ENCODE peak calls at places on chromosomes 16 and 17, in seven cellular contexts. One of them, this sample, is unnamed.
A peak's percentile ranks its signal among the peaks of the same experiment; 100 is the strongest.

GRCh38 chr16:29815032-29815721 is 775 bp upstream of the PAGR1 start:
- DNase-seq in A172: no peak
- DNase-seq in NCI-H1092: peak; percentile 78
- DNase-seq in stimulated activated naive B cell treated with anti-CD40 and anti-IgM and Interleukin-4, amounts not matched to agents 10 μg/mL and 1 μg/mL and 100 μg/mL, for 72 hours: no peak
- DNase-seq in NCI-H1105: peak; percentile 59
- DNase-seq in RWPE1: no peak
- DNase-seq in brain pericyte: no peak
- DNase-seq in this sample: no peak

GRCh38 chr16:21603920-21604319 is 4.5 kb downstream of the METTL9 start:
- DNase-seq in stimulated activated naive B cell treated with anti-CD40 and anti-IgM and Interleukin-4, amounts not matched to agents 10 μg/mL and 1 μg/mL and 100 μg/mL, for 72 hours: no peak
- DNase-seq in RWPE1: no peak
- DNase-seq in NCI-H1092: no peak
- DNase-seq in A172: no peak
- DNase-seq in brain pericyte: no peak
- DNase-seq in NCI-H1105: no peak
- DNase-seq in this sample: no peak

GRCh38 chr17:6269474-6269873 is 165.4 kb downstream of the AIPL1 start:
- DNase-seq in RWPE1: peak; percentile 56
- DNase-seq in NCI-H1092: no peak
- DNase-seq in brain pericyte: no peak
- DNase-seq in NCI-H1105: no peak
- DNase-seq in A172: peak; percentile 32
- DNase-seq in stimulated activated naive B cell treated with anti-CD40 and anti-IgM and Interleukin-4, amounts not matched to agents 10 μg/mL and 1 μg/mL and 100 μg/mL, for 72 hours: no peak
- DNase-seq in this sample: peak; percentile 28

GRCh38 chr17:18229771-18230170 is 4.3 kb downstream of the LLGL1 start:
- DNase-seq in brain pericyte: no peak
- DNase-seq in stimulated activated naive B cell treated with anti-CD40 and anti-IgM and Interleukin-4, amounts not matched to agents 10 μg/mL and 1 μg/mL and 100 μg/mL, for 72 hours: no peak
- DNase-seq in RWPE1: no peak
- DNase-seq in NCI-H1092: no peak
- DNase-seq in NCI-H1105: no peak
- DNase-seq in A172: no peak
- DNase-seq in this sample: no peak

GRCh38 chr17:43616865-43617264 is 44.9 kb downstream of the MEOX1 start:
- DNase-seq in brain pericyte: no peak
- DNase-seq in NCI-H1092: no peak
- DNase-seq in A172: no peak
- DNase-seq in RWPE1: no peak
- DNase-seq in NCI-H1105: no peak
- DNase-seq in stimulated activated naive B cell treated with anti-CD40 and anti-IgM and Interleukin-4, amounts not matched to agents 10 μg/mL and 1 μg/mL and 100 μg/mL, for 72 hours: no peak
- DNase-seq in this sample: no peak

GRCh38 chr16:25709182-25709581 is 17.4 kb downstream of the HS3ST4 start:
- DNase-seq in RWPE1: no peak
- DNase-seq in NCI-H1105: no peak
- DNase-seq in A172: no peak
- DNase-seq in brain pericyte: no peak
- DNase-seq in stimulated activated naive B cell treated with anti-CD40 and anti-IgM and Interleukin-4, amounts not matched to agents 10 μg/mL and 1 μg/mL and 100 μg/mL, for 72 hours: no peak
- DNase-seq in NCI-H1092: no peak
- DNase-seq in this sample: no peak

GRCh38 chr17:81432873-81433451 is 37.7 kb downstream of the BAHCC1 start:
- DNase-seq in stimulated activated naive B cell treated with anti-CD40 and anti-IgM and Interleukin-4, amounts not matched to agents 10 μg/mL and 1 μg/mL and 100 μg/mL, for 72 hours: no peak
- DNase-seq in brain pericyte: no peak
- DNase-seq in A172: peak; percentile 76
- DNase-seq in RWPE1: peak; percentile 52
- DNase-seq in NCI-H1092: peak; percentile 94
- DNase-seq in NCI-H1105: peak; percentile 90
- DNase-seq in this sample: peak; percentile 80

GRCh38 chr16:23842137-23842600 is 6.4 kb downstream of the PRKCB start:
- DNase-seq in RWPE1: no peak
- DNase-seq in stimulated activated naive B cell treated with anti-CD40 and anti-IgM and Interleukin-4, amounts not matched to agents 10 μg/mL and 1 μg/mL and 100 μg/mL, for 72 hours: peak; percentile 32
- DNase-seq in NCI-H1092: no peak
- DNase-seq in A172: no peak
- DNase-seq in NCI-H1105: no peak
- DNase-seq in brain pericyte: no peak
- DNase-seq in this sample: no peak

GRCh38 chr17:6910987-6911603 is 79.6 kb upstream of the TEKT1 start:
- DNase-seq in RWPE1: peak; percentile 49
- DNase-seq in A172: peak; percentile 40
- DNase-seq in NCI-H1105: peak; percentile 52
- DNase-seq in brain pericyte: no peak
- DNase-seq in stimulated activated naive B cell treated with anti-CD40 and anti-IgM and Interleukin-4, amounts not matched to agents 10 μg/mL and 1 μg/mL and 100 μg/mL, for 72 hours: no peak
- DNase-seq in NCI-H1092: no peak
- DNase-seq in this sample: no peak

GRCh38 chr16:70723740-70724145 is 37.9 kb upstream of the MTSS2 start:
- DNase-seq in brain pericyte: no peak
- DNase-seq in NCI-H1105: no peak
- DNase-seq in A172: no peak
- DNase-seq in RWPE1: no peak
- DNase-seq in NCI-H1092: no peak
- DNase-seq in stimulated activated naive B cell treated with anti-CD40 and anti-IgM and Interleukin-4, amounts not matched to agents 10 μg/mL and 1 μg/mL and 100 μg/mL, for 72 hours: no peak
- DNase-seq in this sample: no peak

GRCh38 chr16:50809561-50809960 is 67.7 kb downstream of the CYLD start:
- DNase-seq in A172: no peak
- DNase-seq in stimulated activated naive B cell treated with anti-CD40 and anti-IgM and Interleukin-4, amounts not matched to agents 10 μg/mL and 1 μg/mL and 100 μg/mL, for 72 hours: peak; percentile 51
- DNase-seq in NCI-H1092: no peak
- DNase-seq in RWPE1: no peak
- DNase-seq in brain pericyte: no peak
- DNase-seq in NCI-H1105: no peak
- DNase-seq in this sample: no peak

GRCh38 chr16:64900517-64900916 is 221.3 kb downstream of the CDH11 start:
- DNase-seq in brain pericyte: no peak
- DNase-seq in A172: no peak
- DNase-seq in NCI-H1092: no peak
- DNase-seq in NCI-H1105: no peak
- DNase-seq in stimulated activated naive B cell treated with anti-CD40 and anti-IgM and Interleukin-4, amounts not matched to agents 10 μg/mL and 1 μg/mL and 100 μg/mL, for 72 hours: no peak
- DNase-seq in RWPE1: no peak
- DNase-seq in this sample: no peak

GRCh38 chr16:12704492-12705111 is 99.1 kb downstream of the CPPED1 start:
- DNase-seq in NCI-H1105: no peak
- DNase-seq in stimulated activated naive B cell treated with anti-CD40 and anti-IgM and Interleukin-4, amounts not matched to agents 10 μg/mL and 1 μg/mL and 100 μg/mL, for 72 hours: no peak
- DNase-seq in brain pericyte: no peak
- DNase-seq in RWPE1: no peak
- DNase-seq in NCI-H1092: no peak
- DNase-seq in A172: no peak
- DNase-seq in this sample: no peak

GRCh38 chr17:81331527-81332043 is 36.5 kb upstream of the SLC38A10 start:
- DNase-seq in NCI-H1092: no peak
- DNase-seq in NCI-H1105: no peak
- DNase-seq in brain pericyte: no peak
- DNase-seq in stimulated activated naive B cell treated with anti-CD40 and anti-IgM and Interleukin-4, amounts not matched to agents 10 μg/mL and 1 μg/mL and 100 μg/mL, for 72 hours: no peak
- DNase-seq in RWPE1: no peak
- DNase-seq in A172: no peak
- DNase-seq in this sample: no peak

GRCh38 chr16:81548901-81549546 is 104.4 kb downstream of the CMIP start:
- DNase-seq in A172: no peak
- DNase-seq in NCI-H1105: no peak
- DNase-seq in stimulated activated naive B cell treated with anti-CD40 and anti-IgM and Interleukin-4, amounts not matched to agents 10 μg/mL and 1 μg/mL and 100 μg/mL, for 72 hours: no peak
- DNase-seq in brain pericyte: no peak
- DNase-seq in NCI-H1092: no peak
- DNase-seq in RWPE1: no peak
- DNase-seq in this sample: no peak

GRCh38 chr17:38674013-38674748 is 576 bp downstream of the EPOP start:
- DNase-seq in NCI-H1092: no peak
- DNase-seq in NCI-H1105: no peak
- DNase-seq in A172: no peak
- DNase-seq in stimulated activated naive B cell treated with anti-CD40 and anti-IgM and Interleukin-4, amounts not matched to agents 10 μg/mL and 1 μg/mL and 100 μg/mL, for 72 hours: peak; percentile 23
- DNase-seq in brain pericyte: no peak
- DNase-seq in RWPE1: no peak
- DNase-seq in this sample: no peak

GRCh38 chr16:2142942-2143868 is 5.2 kb upstream of the RAB26 start:
- DNase-seq in NCI-H1092: no peak
- DNase-seq in NCI-H1105: no peak
- DNase-seq in stimulated activated naive B cell treated with anti-CD40 and anti-IgM and Interleukin-4, amounts not matched to agents 10 μg/mL and 1 μg/mL and 100 μg/mL, for 72 hours: no peak
- DNase-seq in brain pericyte: no peak
- DNase-seq in RWPE1: no peak
- DNase-seq in A172: no peak
- DNase-seq in this sample: no peak

GRCh38 chr16:58661199-58661830 is 23.3 kb downstream of the SLC38A7 start:
- DNase-seq in RWPE1: peak; percentile 86
- DNase-seq in brain pericyte: peak; percentile 48
- DNase-seq in A172: peak; percentile 93
- DNase-seq in stimulated activated naive B cell treated with anti-CD40 and anti-IgM and Interleukin-4, amounts not matched to agents 10 μg/mL and 1 μg/mL and 100 μg/mL, for 72 hours: no peak
- DNase-seq in NCI-H1092: peak; percentile 28
- DNase-seq in NCI-H1105: peak; percentile 15
- DNase-seq in this sample: peak; percentile 75

GRCh38 chr17:36943250-36944220 is 5.2 kb upstream of the AATF start:
- DNase-seq in A172: no peak
- DNase-seq in stimulated activated naive B cell treated with anti-CD40 and anti-IgM and Interleukin-4, amounts not matched to agents 10 μg/mL and 1 μg/mL and 100 μg/mL, for 72 hours: no peak
- DNase-seq in NCI-H1105: no peak
- DNase-seq in RWPE1: no peak
- DNase-seq in NCI-H1092: no peak
- DNase-seq in brain pericyte: no peak
- DNase-seq in this sample: no peak

GRCh38 chr16:48507886-48508285 is 102.1 kb downstream of the N4BP1 start:
- DNase-seq in NCI-H1092: no peak
- DNase-seq in stimulated activated naive B cell treated with anti-CD40 and anti-IgM and Interleukin-4, amounts not matched to agents 10 μg/mL and 1 μg/mL and 100 μg/mL, for 72 hours: no peak
- DNase-seq in brain pericyte: no peak
- DNase-seq in NCI-H1105: no peak
- DNase-seq in RWPE1: no peak
- DNase-seq in A172: no peak
- DNase-seq in this sample: no peak

GRCh38 chr17:82241183-82241925 is 12.5 kb downstream of the SLC16A3 start:
- DNase-seq in brain pericyte: no peak
- DNase-seq in A172: peak; percentile 91
- DNase-seq in stimulated activated naive B cell treated with anti-CD40 and anti-IgM and Interleukin-4, amounts not matched to agents 10 μg/mL and 1 μg/mL and 100 μg/mL, for 72 hours: no peak
- DNase-seq in NCI-H1092: no peak
- DNase-seq in NCI-H1105: no peak
- DNase-seq in RWPE1: peak; percentile 74
- DNase-seq in this sample: peak; percentile 94

GRCh38 chr16:20504418-20504817 is 53.1 kb downstream of the ACSM2A start:
- DNase-seq in brain pericyte: no peak
- DNase-seq in NCI-H1092: no peak
- DNase-seq in RWPE1: no peak
- DNase-seq in stimulated activated naive B cell treated with anti-CD40 and anti-IgM and Interleukin-4, amounts not matched to agents 10 μg/mL and 1 μg/mL and 100 μg/mL, for 72 hours: no peak
- DNase-seq in A172: no peak
- DNase-seq in NCI-H1105: no peak
- DNase-seq in this sample: no peak

GRCh38 chr16:19290860-19291259 is 5.3 kb downstream of the CLEC19A start:
- DNase-seq in A172: no peak
- DNase-seq in brain pericyte: no peak
- DNase-seq in RWPE1: no peak
- DNase-seq in NCI-H1092: no peak
- DNase-seq in NCI-H1105: no peak
- DNase-seq in stimulated activated naive B cell treated with anti-CD40 and anti-IgM and Interleukin-4, amounts not matched to agents 10 μg/mL and 1 μg/mL and 100 μg/mL, for 72 hours: no peak
- DNase-seq in this sample: no peak

GRCh38 chr17:2718150-2718938 is 6.8 kb upstream of the CLUH start:
- DNase-seq in stimulated activated naive B cell treated with anti-CD40 and anti-IgM and Interleukin-4, amounts not matched to agents 10 μg/mL and 1 μg/mL and 100 μg/mL, for 72 hours: no peak
- DNase-seq in RWPE1: no peak
- DNase-seq in A172: peak; percentile 21
- DNase-seq in NCI-H1105: no peak
- DNase-seq in NCI-H1092: no peak
- DNase-seq in brain pericyte: no peak
- DNase-seq in this sample: no peak

GRCh38 chr17:79388556-79389295 is 222.1 kb downstream of the RBFOX3 start:
- DNase-seq in NCI-H1105: peak; percentile 49
- DNase-seq in stimulated activated naive B cell treated with anti-CD40 and anti-IgM and Interleukin-4, amounts not matched to agents 10 μg/mL and 1 μg/mL and 100 μg/mL, for 72 hours: peak; percentile 21
- DNase-seq in RWPE1: peak; percentile 61
- DNase-seq in A172: peak; percentile 54
- DNase-seq in NCI-H1092: peak; percentile 65
- DNase-seq in brain pericyte: no peak
- DNase-seq in this sample: peak; percentile 11

GRCh38 chr17:50909765-50910661 is 43.9 kb upstream of the TOB1 start:
- DNase-seq in A172: no peak
- DNase-seq in RWPE1: no peak
- DNase-seq in NCI-H1105: no peak
- DNase-seq in NCI-H1092: no peak
- DNase-seq in stimulated activated naive B cell treated with anti-CD40 and anti-IgM and Interleukin-4, amounts not matched to agents 10 μg/mL and 1 μg/mL and 100 μg/mL, for 72 hours: no peak
- DNase-seq in brain pericyte: no peak
- DNase-seq in this sample: no peak

GRCh38 chr16:16973726-16974125 is 497.0 kb downstream of the XYLT1 start:
- DNase-seq in stimulated activated naive B cell treated with anti-CD40 and anti-IgM and Interleukin-4, amounts not matched to agents 10 μg/mL and 1 μg/mL and 100 μg/mL, for 72 hours: no peak
- DNase-seq in brain pericyte: no peak
- DNase-seq in NCI-H1105: no peak
- DNase-seq in A172: no peak
- DNase-seq in RWPE1: no peak
- DNase-seq in NCI-H1092: no peak
- DNase-seq in this sample: no peak

GRCh38 chr16:21104124-21104860 is 46.4 kb downstream of the DNAH3 start:
- DNase-seq in NCI-H1105: no peak
- DNase-seq in RWPE1: no peak
- DNase-seq in brain pericyte: peak; percentile 17
- DNase-seq in NCI-H1092: no peak
- DNase-seq in stimulated activated naive B cell treated with anti-CD40 and anti-IgM and Interleukin-4, amounts not matched to agents 10 μg/mL and 1 μg/mL and 100 μg/mL, for 72 hours: no peak
- DNase-seq in A172: peak; percentile 25
- DNase-seq in this sample: no peak

GRCh38 chr17:47694818-47695663 is 1.1 kb downstream of the TBKBP1 start:
- DNase-seq in NCI-H1092: no peak
- DNase-seq in brain pericyte: no peak
- DNase-seq in A172: no peak
- DNase-seq in stimulated activated naive B cell treated with anti-CD40 and anti-IgM and Interleukin-4, amounts not matched to agents 10 μg/mL and 1 μg/mL and 100 μg/mL, for 72 hours: peak; percentile 51
- DNase-seq in RWPE1: no peak
- DNase-seq in NCI-H1105: no peak
- DNase-seq in this sample: no peak

GRCh38 chr17:50956750-50957523 is 90.8 kb upstream of the TOB1 start:
- DNase-seq in NCI-H1105: peak; percentile 65
- DNase-seq in A172: peak; percentile 58
- DNase-seq in RWPE1: peak; percentile 39
- DNase-seq in NCI-H1092: peak; percentile 64
- DNase-seq in stimulated activated naive B cell treated with anti-CD40 and anti-IgM and Interleukin-4, amounts not matched to agents 10 μg/mL and 1 μg/mL and 100 μg/mL, for 72 hours: peak; percentile 32
- DNase-seq in brain pericyte: no peak
- DNase-seq in this sample: peak; percentile 42

GRCh38 chr17:56478836-56479447 is 114.6 kb upstream of the NOG start:
- DNase-seq in A172: peak; percentile 58
- DNase-seq in RWPE1: peak; percentile 10
- DNase-seq in NCI-H1092: no peak
- DNase-seq in NCI-H1105: no peak
- DNase-seq in brain pericyte: no peak
- DNase-seq in stimulated activated naive B cell treated with anti-CD40 and anti-IgM and Interleukin-4, amounts not matched to agents 10 μg/mL and 1 μg/mL and 100 μg/mL, for 72 hours: no peak
- DNase-seq in this sample: peak; percentile 9

GRCh38 chr17:80212962-80213650 is 7.0 kb downstream of the SGSH start:
- DNase-seq in NCI-H1092: no peak
- DNase-seq in stimulated activated naive B cell treated with anti-CD40 and anti-IgM and Interleukin-4, amounts not matched to agents 10 μg/mL and 1 μg/mL and 100 μg/mL, for 72 hours: no peak
- DNase-seq in A172: no peak
- DNase-seq in RWPE1: no peak
- DNase-seq in NCI-H1105: no peak
- DNase-seq in brain pericyte: no peak
- DNase-seq in this sample: no peak

GRCh38 chr16:80931985-80932720 is 74.5 kb downstream of the CMC2 start:
- DNase-seq in NCI-H1092: peak; percentile 62
- DNase-seq in NCI-H1105: no peak
- DNase-seq in brain pericyte: no peak
- DNase-seq in RWPE1: no peak
- DNase-seq in stimulated activated naive B cell treated with anti-CD40 and anti-IgM and Interleukin-4, amounts not matched to agents 10 μg/mL and 1 μg/mL and 100 μg/mL, for 72 hours: no peak
- DNase-seq in A172: no peak
- DNase-seq in this sample: peak; percentile 39

GRCh38 chr16:25950586-25951201 is 258.9 kb downstream of the HS3ST4 start:
- DNase-seq in NCI-H1092: no peak
- DNase-seq in A172: no peak
- DNase-seq in brain pericyte: no peak
- DNase-seq in RWPE1: no peak
- DNase-seq in NCI-H1105: no peak
- DNase-seq in stimulated activated naive B cell treated with anti-CD40 and anti-IgM and Interleukin-4, amounts not matched to agents 10 μg/mL and 1 μg/mL and 100 μg/mL, for 72 hours: no peak
- DNase-seq in this sample: no peak

GRCh38 chr17:76121932-76122383 is 18.4 kb upstream of the EXOC7 start:
- DNase-seq in RWPE1: no peak
- DNase-seq in brain pericyte: no peak
- DNase-seq in A172: no peak
- DNase-seq in stimulated activated naive B cell treated with anti-CD40 and anti-IgM and Interleukin-4, amounts not matched to agents 10 μg/mL and 1 μg/mL and 100 μg/mL, for 72 hours: no peak
- DNase-seq in NCI-H1105: no peak
- DNase-seq in NCI-H1092: no peak
- DNase-seq in this sample: no peak

GRCh38 chr16:66304151-66304550 is 62.3 kb upstream of the CDH5 start:
- DNase-seq in stimulated activated naive B cell treated with anti-CD40 and anti-IgM and Interleukin-4, amounts not matched to agents 10 μg/mL and 1 μg/mL and 100 μg/mL, for 72 hours: no peak
- DNase-seq in NCI-H1092: peak; percentile 71
- DNase-seq in brain pericyte: no peak
- DNase-seq in NCI-H1105: no peak
- DNase-seq in RWPE1: no peak
- DNase-seq in A172: no peak
- DNase-seq in this sample: no peak

GRCh38 chr16:1781254-1781653 is 1.1 kb downstream of the SPSB3 start:
- DNase-seq in stimulated activated naive B cell treated with anti-CD40 and anti-IgM and Interleukin-4, amounts not matched to agents 10 μg/mL and 1 μg/mL and 100 μg/mL, for 72 hours: no peak
- DNase-seq in A172: no peak
- DNase-seq in NCI-H1092: no peak
- DNase-seq in NCI-H1105: no peak
- DNase-seq in brain pericyte: no peak
- DNase-seq in RWPE1: no peak
- DNase-seq in this sample: no peak